ENCODE peak calls at places on chromosomes 1 and 21, in six cellular contexts. R is psoas muscle, B is heart right ventricle, T is AG04450, Y is ovary, E is Panc1. I is an unnamed sample.

GRCh38 chr1:88239205-88239604 is 444.9 kb upstream of the PKN2 start:
- DNase-seq in B (no peak), R (no peak), Y (no peak), E (no peak), T (no peak), I (no peak)

GRCh38 chr1:97906567-97907228 is 14.1 kb downstream of the DPYD start:
- DNase-seq in Y (no peak), R (peak; percentile 55), E (no peak), T (peak; percentile 41), B (peak; percentile 18), I (no peak)

GRCh38 chr1:177174921-177175634 is 4.3 kb downstream of the BRINP2 start:
- DNase-seq in Y (no peak), E (no peak), B (no peak), R (no peak), T (no peak), I (no peak)

GRCh38 chr21:42690586-42690985 is 37.2 kb downstream of the PDE9A start:
- DNase-seq in B (no peak), R (no peak), Y (no peak), T (no peak), E (no peak), I (no peak)

GRCh38 chr1:223682502-223682901 is 17.0 kb upstream of the CAPN8 start:
- DNase-seq in Y (no peak), T (no peak), B (no peak), R (no peak), E (no peak), I (no peak)

GRCh38 chr1:19921310-19921709 is 2.1 kb downstream of the PLA2G2E start:
- DNase-seq in E (no peak), T (no peak), Y (no peak), B (no peak), R (no peak), I (no peak)

GRCh38 chr1:78830321-78830720 is 176.2 kb downstream of the ADGRL4 start:
- DNase-seq in E (no peak), R (no peak), T (no peak), Y (no peak), B (no peak), I (no peak)

GRCh38 chr1:66374561-66375111 is 159.3 kb upstream of the SGIP1 start:
- DNase-seq in Y (no peak), T (peak; percentile 51), B (no peak), R (no peak), E (no peak), I (no peak)

GRCh38 chr1:19324665-19324990 is 12.5 kb downstream of the SLC66A1 start:
- DNase-seq in T (no peak), R (no peak), E (no peak), Y (no peak), B (no peak), I (no peak)

GRCh38 chr1:92980732-92981647 is 19.7 kb upstream of the DIPK1A start:
- DNase-seq in T (no peak), B (no peak), Y (no peak), R (no peak), E (no peak), I (peak; percentile 27)

GRCh38 chr1:173403996-173404395 is 73.1 kb upstream of the PRDX6 start:
- DNase-seq in R (no peak), Y (no peak), E (no peak), T (no peak), B (no peak), I (no peak)

GRCh38 chr1:39170731-39171375 is 33.6 kb upstream of the MACF1 start:
- DNase-seq in T (no peak), Y (no peak), R (no peak), B (no peak), E (no peak), I (no peak)

GRCh38 chr1:207878939-207879338 is 32.0 kb downstream of the CD34 start:
- DNase-seq in T (no peak), Y (no peak), R (no peak), B (no peak), E (no peak), I (no peak)

GRCh38 chr1:63713627-63714481 is 60.0 kb upstream of the ROR1 start:
- DNase-seq in R (no peak), B (no peak), T (peak; percentile 55), E (no peak), Y (no peak), I (no peak)

GRCh38 chr1:111110197-111110899 is 29.5 kb downstream of the DRAM2 start:
- DNase-seq in Y (no peak), E (no peak), T (no peak), B (no peak), R (no peak), I (no peak)

GRCh38 chr1:99672500-99673213 is 26.7 kb downstream of the PALMD start:
- DNase-seq in R (peak; percentile 47), T (no peak), Y (peak; percentile 52), B (peak; percentile 38), E (no peak), I (no peak)

GRCh38 chr1:25033828-25034451 is 103.9 kb upstream of the RUNX3 start:
- DNase-seq in T (no peak), Y (no peak), B (peak; percentile 33), E (no peak), R (peak; percentile 33), I (no peak)

GRCh38 chr1:58529288-58529687 is 17.2 kb downstream of the OMA1 start:
- DNase-seq in B (no peak), R (no peak), T (no peak), E (no peak), Y (no peak), I (no peak)

GRCh38 chr1:180863158-180863775 is 49.4 kb upstream of the KIAA1614 start:
- DNase-seq in R (no peak), E (peak; percentile 47), B (no peak), Y (no peak), T (peak; percentile 26), I (no peak)

GRCh38 chr21:37564924-37565529 is 198.5 kb downstream of the DYRK1A start:
- DNase-seq in R (no peak), T (no peak), Y (no peak), E (no peak), B (no peak), I (no peak)

GRCh38 chr21:42624095-42624830 is 29.2 kb upstream of the PDE9A start:
- DNase-seq in Y (no peak), E (no peak), R (no peak), T (no peak), B (no peak), I (no peak)

DNA sequence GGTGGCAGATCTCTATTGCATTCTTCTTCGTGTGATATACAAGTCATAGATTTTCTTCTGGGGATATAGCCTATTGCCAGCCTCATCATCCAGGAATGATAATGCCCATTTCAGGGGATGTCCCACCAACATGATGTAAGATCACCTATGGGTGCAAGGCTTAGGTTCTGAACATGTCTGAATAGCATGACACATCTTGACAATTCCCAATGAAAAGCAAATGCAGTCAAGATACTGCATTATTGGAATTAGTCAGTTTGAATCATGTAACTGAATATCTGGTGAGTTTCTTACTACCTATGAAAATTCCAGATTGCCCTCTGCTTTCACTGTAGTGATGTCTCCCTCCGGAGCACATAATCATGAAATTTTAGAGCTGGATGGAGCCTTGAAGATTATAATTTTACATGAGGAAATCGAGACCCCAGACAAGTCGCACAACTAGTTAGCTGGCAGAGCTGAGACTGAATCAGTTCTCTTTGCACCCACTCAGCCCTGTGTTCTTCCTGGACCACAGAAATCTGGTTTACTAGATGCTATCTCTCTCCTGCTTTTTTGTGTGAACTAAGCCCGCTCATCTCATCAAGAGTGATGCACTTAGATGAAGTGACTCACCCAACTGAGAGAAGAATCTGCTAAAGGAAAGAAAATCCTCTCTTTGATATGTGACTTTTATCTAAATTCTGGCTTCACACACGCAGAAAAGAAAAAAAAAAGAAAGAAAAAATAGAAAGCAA is 65.0 kb downstream of the WDR64 start:
- DNase-seq in B (no peak), E (no peak), R (no peak), Y (no peak), T (no peak), I (no peak)
- H3K27ac ChIP-seq in B (no peak overlapping the region), E (no peak overlapping the region), R (no peak overlapping the region), Y (no peak overlapping the region), T (no peak overlapping the region), I (no peak overlapping the region)

GRCh38 chr1:27487927-27488522 is 1.9 kb downstream of the WASF2 start:
- DNase-seq in T (no peak), R (no peak), B (no peak), E (no peak), Y (no peak), I (no peak)

GRCh38 chr1:27491748-27492700 is 2.1 kb upstream of the WASF2 start:
- DNase-seq in T (no peak), E (no peak), Y (peak; percentile 58), B (peak; percentile 53), R (peak; percentile 41), I (no peak)

GRCh38 chr1:27485363-27485762 is 4.6 kb downstream of the WASF2 start:
- DNase-seq in R (no peak), T (no peak), B (no peak), Y (no peak), E (no peak), I (no peak)

GRCh38 chr1:27488523-27489138 is 1.3 kb downstream of the WASF2 start:
- DNase-seq in B (no peak), R (no peak), T (no peak), E (no peak), Y (no peak), I (no peak)

DNA sequence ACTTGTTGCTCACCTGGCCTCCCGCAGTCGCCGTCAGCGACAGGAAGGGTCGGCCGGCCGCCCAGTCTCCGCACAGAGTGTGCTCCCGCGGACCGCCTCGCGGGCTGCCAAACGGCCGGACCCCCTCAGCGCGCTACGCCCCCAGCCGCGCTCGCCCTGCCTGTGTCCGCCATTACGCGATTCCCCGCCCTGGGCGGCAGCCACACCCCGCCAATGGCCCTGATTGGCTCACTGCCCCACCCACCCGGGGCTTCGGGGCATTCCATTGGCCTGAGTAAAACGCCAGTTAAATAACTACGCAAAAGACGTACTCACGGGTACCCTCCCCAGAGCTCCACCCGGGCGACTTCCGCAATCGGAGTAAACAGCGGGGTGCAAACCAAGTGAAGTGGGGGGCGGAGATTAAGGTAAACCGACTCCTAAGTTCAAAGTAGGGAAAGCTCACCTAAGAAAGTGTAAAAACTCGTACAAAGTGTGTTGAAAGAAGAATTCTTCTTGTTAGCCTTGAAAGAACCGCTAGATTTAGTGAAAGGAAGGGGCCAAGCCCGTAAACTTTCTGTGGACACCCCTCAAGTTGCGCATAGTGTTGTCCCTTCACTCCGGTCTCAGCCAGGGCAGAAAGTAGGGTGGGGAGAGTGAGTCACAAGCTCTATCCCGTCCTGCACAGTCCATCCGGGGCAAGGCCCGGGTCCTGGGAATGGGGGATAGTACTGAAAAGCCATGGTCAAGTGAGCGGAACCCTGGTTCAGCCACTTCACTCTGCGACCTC is at the start of gene WASF2:
- DNase-seq in R (peak; percentile 98), B (peak; percentile 96), T (peak; percentile 92), Y (peak; percentile 98), E (peak; percentile 91), I (peak; percentile 94)
- TF ChIP-seq CTCF in R (no peak), B (no peak), T (no peak), Y (peak; percentile 11), E (no peak), I (no peak)

GRCh38 chr21:33019885-33020557 is 5.7 kb upstream of the OLIG2 start:
- DNase-seq in B (no peak), T (no peak), R (no peak), E (no peak), Y (no peak), I (no peak)
- H3K27me3 ChIP-seq in B (peaks cover 96% of the 10 kb centered on the region), T (peaks cover 87% of the 10 kb centered on the region), R (no peaks in the 10 kb centered on the region), E (peaks cover 2% of the 10 kb centered on the region), Y (peaks cover 2% of the 10 kb centered on the region), I (peaks cover 87% of the 10 kb centered on the region)

DNA sequence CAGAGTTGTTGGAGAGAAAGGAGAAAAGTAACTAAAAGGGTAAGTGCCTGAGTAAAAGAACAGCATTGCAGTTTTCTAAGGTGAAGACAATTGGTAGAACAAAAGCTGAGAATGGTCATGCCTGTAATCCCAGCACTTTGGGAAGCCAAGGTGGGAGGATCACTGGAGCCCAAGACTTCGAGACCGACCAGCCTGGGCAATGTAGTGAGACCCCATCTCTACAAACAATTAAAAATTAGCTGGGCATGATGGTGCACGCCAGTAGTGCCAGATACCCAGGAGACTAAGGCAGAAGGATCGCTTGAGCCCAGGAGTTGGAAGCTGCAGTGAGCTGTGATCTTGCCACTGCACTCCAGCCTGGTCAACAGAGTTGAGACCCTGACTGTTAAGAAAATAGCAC is 15.2 kb upstream of the PGD start:
- DNase-seq in T (no peak), Y (no peak), B (no peak), E (no peak), R (no peak), I (no peak)
- H3K27ac ChIP-seq in T (no peak overlapping the region), Y (no peak overlapping the region), B (no peak overlapping the region), E (no peak overlapping the region), R (no peak overlapping the region), I (no peak overlapping the region)